ENCODE peak calls at places on chromosomes 5 and 9, in seven cellular contexts. C is neuronal stem cell, B is mesendoderm, D is H9, U is IMR-90, N is mesenchymal stem cell, F is H1. S is an unnamed sample.
A peak's percentile ranks its signal among the peaks of the same experiment; 100 is the strongest.

GRCh38 chr9:22117511-22118388 is 108.6 kb upstream of the CDKN2B start:
- DNase-seq in N (peak; percentile 66), B (peak; percentile 70), U (peak; percentile 83), C (no peak), F (peak; percentile 49), D (peak; percentile 55), S (no peak)

GRCh38 chr9:127463891-127464290 is 12.6 kb downstream of the LRSAM1 start:
- DNase-seq in D (no peak), C (no peak), B (no peak), N (peak; percentile 40), U (peak; percentile 76), F (no peak), S (no peak)

GRCh38 chr9:37952731-37953130 is 48.8 kb upstream of the SLC25A51 start:
- DNase-seq in B (no peak), N (peak; percentile 81), D (no peak), U (peak; percentile 96), C (no peak), F (no peak), S (no peak)

GRCh38 chr9:86885232-86885631 is 62.1 kb downstream of the GAS1 start:
- DNase-seq in B (peak; percentile 59), N (no peak), C (no peak), D (peak; percentile 42), F (no peak), U (no peak), S (no peak)

GRCh38 chr5:53890490-53890889 is 330.1 kb downstream of the NDUFS4 start:
- DNase-seq in F (no peak), N (no peak), D (no peak), B (no peak), U (no peak), C (no peak), S (no peak)

GRCh38 chr5:157108961-157109360 is at the start of gene HAVCR2:
- DNase-seq in D (no peak), F (no peak), B (no peak), N (no peak), C (no peak), U (no peak), S (peak; percentile 12)

GRCh38 chr9:131758972-131759647 is 19.2 kb upstream of the RAPGEF1 start:
- DNase-seq in B (no peak), F (no peak), U (peak; percentile 25), N (peak; percentile 24), D (no peak), C (no peak), S (no peak)

GRCh38 chr9:36855443-36856315 is 178.4 kb downstream of the PAX5 start:
- DNase-seq in N (no peak), D (peak; percentile 86), B (peak; percentile 75), C (no peak), U (no peak), F (peak; percentile 76), S (peak; percentile 47)

GRCh38 chr5:72510610-72511121 is 3.5 kb upstream of the ZNF366 start:
- DNase-seq in D (no peak), B (no peak), U (peak; percentile 86), F (no peak), N (peak; percentile 96), C (no peak), S (no peak)

GRCh38 chr5:56088967-56089829 is 94.4 kb upstream of the IL6ST start:
- DNase-seq in B (peak; percentile 92), C (no peak), F (no peak), D (no peak), N (peak; percentile 48), U (peak; percentile 80), S (peak; percentile 73)

GRCh38 chr5:110880413-110880812 is 141.6 kb downstream of the SLC25A46 start:
- DNase-seq in C (no peak), B (no peak), N (peak; percentile 77), D (no peak), F (no peak), U (peak; percentile 92), S (no peak)

GRCh38 chr9:130912932-130913598 is 16.5 kb upstream of the QRFP start:
- DNase-seq in F (no peak), U (peak; percentile 78), B (no peak), D (no peak), N (no peak), C (no peak), S (peak; percentile 92)

GRCh38 chr5:91850031-91850430 is 466.9 kb upstream of the ARRDC3 start:
- DNase-seq in F (no peak), U (peak; percentile 3), N (peak; percentile 27), D (no peak), B (peak; percentile 31), C (no peak), S (no peak)

GRCh38 chr9:68426755-68427154 is 70.3 kb downstream of the PGM5 start:
- DNase-seq in B (no peak), U (no peak), F (no peak), D (no peak), C (no peak), N (no peak), S (no peak)

GRCh38 chr9:94806307-94806893 is 79.9 kb downstream of the AOPEP start:
- DNase-seq in F (no peak), N (peak; percentile 77), U (no peak), B (no peak), D (no peak), C (no peak), S (no peak)

GRCh38 chr5:57366744-57367143 is 115.9 kb downstream of the ACTBL2 start:
- DNase-seq in D (no peak), B (no peak), N (peak; percentile 39), C (no peak), U (peak; percentile 28), F (no peak), S (peak; percentile 67)

GRCh38 chr5:124332273-124332672 is 414.2 kb downstream of the ZNF608 start:
- DNase-seq in C (no peak), B (no peak), N (no peak), F (no peak), U (no peak), D (no peak), S (no peak)

GRCh38 chr5:133287500-133287899 is 235.7 kb downstream of the HSPA4 start:
- DNase-seq in N (peak; percentile 29), D (peak; percentile 67), F (peak; percentile 55), C (peak; percentile 6), U (peak; percentile 44), B (peak; percentile 38), S (peak; percentile 64)

GRCh38 chr9:97160255-97160654 is 121.3 kb upstream of the CTSV start:
- DNase-seq in B (no peak), F (no peak), C (no peak), D (no peak), N (no peak), U (no peak), S (no peak)

GRCh38 chr5:96257904-96258303 is 175.1 kb downstream of the PCSK1 start:
- DNase-seq in B (no peak), C (no peak), U (peak; percentile 91), D (no peak), N (peak; percentile 60), F (no peak), S (no peak)

GRCh38 chr5:159878988-159879471 is 37.3 kb upstream of the ADRA1B start:
- DNase-seq in D (peak; percentile 84), F (peak; percentile 61), C (peak; percentile 67), N (peak; percentile 94), U (peak; percentile 85), B (peak; percentile 95), S (peak; percentile 77)

GRCh38 chr9:6566409-6567139 is 79.0 kb downstream of the GLDC start:
- DNase-seq in N (peak; percentile 98), U (peak; percentile 99), F (no peak), D (no peak), C (no peak), B (peak; percentile 55), S (peak; percentile 37)

GRCh38 chr9:112556497-112557085 is 70.0 kb downstream of the KIAA1958 start:
- DNase-seq in D (no peak), F (no peak), N (peak; percentile 59), B (no peak), U (peak; percentile 75), C (no peak), S (peak; percentile 81)

GRCh38 chr5:117731445-117731844 is 1156.8 kb upstream of the SEMA6A start:
- DNase-seq in C (no peak), U (peak; percentile 22), N (peak; percentile 5), D (no peak), B (no peak), F (no peak), S (no peak)

GRCh38 chr5:140965905-140966292 is 377 bp upstream of the PCDHAC2 start:
- DNase-seq in N (no peak), B (no peak), D (no peak), U (no peak), C (no peak), F (no peak), S (no peak)

DNA sequence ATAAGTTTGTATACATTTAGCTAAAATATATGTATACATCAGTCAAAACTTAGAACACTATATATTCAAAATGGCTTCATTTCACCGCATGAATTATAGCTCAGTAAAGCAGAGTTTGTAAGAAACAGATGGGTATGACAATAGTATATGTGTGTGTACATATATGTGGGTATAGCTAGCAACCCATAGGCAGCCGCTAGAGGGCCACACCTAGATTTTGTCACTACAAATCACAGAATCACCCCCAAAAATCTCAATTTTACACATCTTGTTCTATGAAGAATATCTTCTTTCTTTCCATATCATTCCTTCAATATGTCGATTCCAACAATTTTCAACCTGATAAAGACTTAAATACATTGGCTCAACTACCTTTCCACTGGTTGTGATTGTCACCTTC is 357.8 kb upstream of the CCNG1 start:
- DNase-seq in B (peak; percentile 11), U (no peak), F (no peak), C (no peak), N (no peak), D (no peak), S (no peak)
- H4K8ac ChIP-seq in B (no peak overlapping the region), U (no peak overlapping the region), F (no peak overlapping the region), C (no peak overlapping the region), N (no peak overlapping the region), D (no peak overlapping the region), S (no peak overlapping the region)

GRCh38 chr5:148831590-148832565 is 5.5 kb downstream of the ADRB2 start:
- DNase-seq in F (no peak), D (no peak), C (no peak), B (no peak), N (no peak), U (no peak), S (no peak)
- H3K4me2 ChIP-seq in F (no peak overlapping the region), D (no peak overlapping the region), C (no peak overlapping the region), B (no peak overlapping the region), N (no peak overlapping the region), U (no peak overlapping the region), S (no peak overlapping the region)

DNA sequence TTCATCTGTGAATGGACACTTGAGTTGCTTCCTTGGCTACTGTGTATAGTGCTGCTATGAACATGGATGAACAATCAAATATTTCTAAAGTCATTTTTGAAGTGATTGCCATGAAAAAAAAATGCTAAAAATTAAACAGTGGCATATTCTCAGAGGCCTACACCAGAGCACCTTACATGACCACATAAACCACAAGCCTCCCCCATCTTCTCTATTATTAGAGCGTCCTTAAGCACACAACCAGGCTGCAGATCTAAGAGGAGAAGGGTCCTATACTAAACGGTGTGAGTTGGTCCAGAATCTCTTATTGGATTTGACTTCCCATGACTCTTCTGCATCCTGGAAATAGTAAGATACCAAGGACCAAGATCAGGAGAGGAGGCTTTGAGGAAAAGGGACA is 34.3 kb downstream of the PCA3 start:
- DNase-seq in C (no peak), F (no peak), N (no peak), B (no peak), D (no peak), U (no peak), S (no peak)
- H4K8ac ChIP-seq in C (no peak overlapping the region), F (no peak overlapping the region), N (no peak overlapping the region), B (no peak overlapping the region), D (no peak overlapping the region), U (no peak overlapping the region), S (no peak overlapping the region)

DNA sequence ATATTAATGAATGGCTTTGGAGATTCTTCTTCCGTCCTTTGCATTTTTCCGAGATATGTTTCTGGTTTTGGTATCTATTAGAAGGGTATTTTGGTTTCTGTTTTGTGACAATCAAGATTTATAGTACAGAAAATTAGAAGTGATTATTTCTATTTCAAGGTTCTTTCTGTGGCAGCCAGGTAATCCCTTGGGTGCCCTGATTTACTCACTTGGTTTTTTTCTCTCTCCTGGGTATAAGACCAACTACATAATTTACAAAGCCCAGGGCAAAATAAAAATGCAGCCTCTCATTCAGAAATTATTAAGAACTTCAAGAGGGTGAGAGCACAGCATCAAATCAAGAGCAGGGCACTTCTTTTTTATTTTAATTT is 2.0 kb upstream of the RNF14 start:
- DNase-seq in B (no peak), F (no peak), N (no peak), D (no peak), U (no peak), C (no peak), S (no peak)
- H3K4me2 ChIP-seq in B (no peak overlapping the region), F (no peak overlapping the region), N (no peak overlapping the region), D (no peak overlapping the region), U (no peak overlapping the region), C (no peak overlapping the region), S (no peak overlapping the region)